ENCODE peak calls at places on chromosomes 5 and 9, in six cellular contexts. R is WERI-Rb-1, T is transverse colon, X is psoas muscle, S is esophagus squamous epithelium, Q is stomach. C is an unnamed sample.

GRCh38 chr5:56987171-56987570 is 35.2 kb upstream of the MIER3 start:
- DNase-seq in R (no peak), T (no peak), X (no peak), S (no peak), Q (no peak), C (no peak)

GRCh38 chr9:124038239-124038638 is 26.7 kb downstream of the LHX2 start:
- DNase-seq in R (no peak), T (no peak), X (no peak), S (no peak), Q (no peak), C (no peak)

GRCh38 chr9:100428871-100429654 is 2.1 kb downstream of the MSANTD3 start:
- DNase-seq in R (no peak), T (no peak), X (no peak), S (no peak), Q (no peak), C (no peak)

GRCh38 chr5:123610665-123611406 is 98.9 kb downstream of the CSNK1G3 start:
- DNase-seq in R (no peak), T (no peak), X (no peak), S (no peak), Q (no peak), C (no peak)

GRCh38 chr9:100394819-100395218 is 32.1 kb upstream of the MSANTD3 start:
- DNase-seq in R (no peak), T (no peak), X (no peak), S (no peak), Q (no peak), C (no peak)

GRCh38 chr5:60507687-60508086 is 192.3 kb downstream of the DEPDC1B start:
- DNase-seq in R (no peak), T (no peak), X (no peak), S (no peak), Q (no peak), C (no peak)

GRCh38 chr5:134223406-134224251 is 2.2 kb downstream of the PPP2CA start:
- DNase-seq in R (no peak), T (no peak), X (no peak), S (no peak), Q (no peak), C (no peak)

GRCh38 chr9:116000748-116001329 is 152.8 kb upstream of the PAPPA start:
- DNase-seq in R (peak; percentile 62), T (peak; percentile 8), X (no peak), S (no peak), Q (peak; percentile 26), C (peak; percentile 70)

GRCh38 chr9:88462191-88462590 is 72.8 kb upstream of the NXNL2 start:
- DNase-seq in R (no peak), T (no peak), X (no peak), S (no peak), Q (no peak), C (no peak)

GRCh38 chr9:38431101-38431500 is 6.8 kb upstream of the IGFBPL1 start:
- DNase-seq in R (no peak), T (no peak), X (no peak), S (no peak), Q (no peak), C (no peak)

GRCh38 chr9:22683393-22684075 is 236.9 kb downstream of the DMRTA1 start:
- DNase-seq in R (no peak), T (no peak), X (no peak), S (no peak), Q (no peak), C (no peak)

GRCh38 chr5:30918171-30918570 is 275.3 kb upstream of the CDH6 start:
- DNase-seq in R (no peak), T (no peak), X (no peak), S (no peak), Q (no peak), C (no peak)

GRCh38 chr9:104287255-104287872 is 193.3 kb downstream of the SMC2 start:
- DNase-seq in R (no peak), T (no peak), X (no peak), S (no peak), Q (no peak), C (no peak)

DNA sequence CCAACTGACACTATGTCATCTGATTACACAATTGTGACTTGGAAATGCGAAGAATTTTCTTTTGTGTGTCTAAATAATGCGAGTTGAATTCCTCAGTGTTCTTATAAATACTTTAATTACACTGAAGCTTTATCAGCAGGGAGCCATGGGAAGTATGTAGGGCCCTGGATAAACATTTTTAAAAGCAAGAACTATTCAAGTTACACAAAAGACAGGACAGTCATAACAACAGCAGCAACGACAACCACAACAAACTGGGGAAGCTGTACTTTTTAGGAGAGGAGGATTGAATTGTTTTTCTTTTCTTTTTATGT is 250.3 kb upstream of the ZNF608 start:
- DNase-seq in R (no peak), T (no peak), X (no peak), S (no peak), Q (no peak), C (no peak)
- H3K27ac ChIP-seq in R (no peak overlapping the region), T (no peak overlapping the region), X (no peak overlapping the region), S (no peak overlapping the region), Q (no peak overlapping the region), C (peak overlapping the region; percentile 96)

GRCh38 chr5:140513124-140513523 is 34.3 kb upstream of the EIF4EBP3 start:
- DNase-seq in R (no peak), T (no peak), X (no peak), S (no peak), Q (no peak), C (no peak)
- H3K36me3 ChIP-seq in R (peaks cover 78% of the 10 kb centered on the region), T (no peaks in the 10 kb centered on the region), X (peaks cover 80% of the 10 kb centered on the region), S (peaks cover 20% of the 10 kb centered on the region), Q (peaks cover 78% of the 10 kb centered on the region), C (peaks cover 61% of the 10 kb centered on the region)

DNA sequence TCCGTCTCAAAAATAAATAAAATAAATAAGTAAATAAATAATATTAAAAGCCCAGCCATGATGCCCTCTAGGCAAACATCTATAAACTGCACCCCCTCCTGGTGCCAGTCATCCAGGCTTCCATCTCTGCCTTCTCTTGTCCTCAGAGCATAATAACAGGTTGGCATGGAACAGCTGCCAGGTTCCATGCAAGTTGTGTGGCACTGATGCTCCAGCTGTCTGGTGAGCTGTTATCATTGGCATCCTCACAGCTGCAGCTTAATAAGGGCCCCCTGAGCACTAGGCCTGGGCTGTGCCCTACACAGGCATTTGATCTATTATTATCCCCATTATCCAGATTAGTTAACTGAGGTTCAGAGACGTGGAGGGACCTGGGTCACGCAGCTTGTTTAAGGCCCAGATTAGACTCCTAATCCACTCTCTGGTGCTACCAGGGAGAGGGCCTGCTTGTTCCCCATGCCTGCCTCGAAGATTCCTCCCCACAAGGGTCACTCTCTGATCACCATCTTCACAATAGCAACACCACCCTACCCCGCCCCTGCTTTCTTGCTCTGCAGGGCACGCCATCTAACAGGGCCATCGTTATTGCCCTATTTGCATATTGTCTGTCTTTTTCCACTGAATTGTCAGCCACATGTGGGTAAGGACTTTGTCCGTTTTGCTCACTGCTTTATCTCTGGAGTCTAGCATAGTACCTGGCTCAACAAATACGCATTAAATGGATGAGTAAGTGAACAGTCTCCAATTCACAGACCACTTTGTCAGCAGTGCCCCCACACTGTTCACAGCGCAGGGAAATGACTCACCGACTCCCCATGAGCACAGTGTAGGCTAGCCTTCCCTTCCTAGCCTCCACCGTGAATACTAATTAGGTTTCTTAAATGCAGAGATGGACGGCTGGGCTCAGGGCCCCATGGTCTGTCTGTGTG is 1.5 kb upstream of the DNM1 start:
- DNase-seq in R (no peak), T (no peak), X (no peak), S (no peak), Q (no peak), C (no peak)
- TF ChIP-seq CTCF in R (no peak), T (no peak), X (no peak), S (no peak), Q (no peak), C (no peak)

DNA sequence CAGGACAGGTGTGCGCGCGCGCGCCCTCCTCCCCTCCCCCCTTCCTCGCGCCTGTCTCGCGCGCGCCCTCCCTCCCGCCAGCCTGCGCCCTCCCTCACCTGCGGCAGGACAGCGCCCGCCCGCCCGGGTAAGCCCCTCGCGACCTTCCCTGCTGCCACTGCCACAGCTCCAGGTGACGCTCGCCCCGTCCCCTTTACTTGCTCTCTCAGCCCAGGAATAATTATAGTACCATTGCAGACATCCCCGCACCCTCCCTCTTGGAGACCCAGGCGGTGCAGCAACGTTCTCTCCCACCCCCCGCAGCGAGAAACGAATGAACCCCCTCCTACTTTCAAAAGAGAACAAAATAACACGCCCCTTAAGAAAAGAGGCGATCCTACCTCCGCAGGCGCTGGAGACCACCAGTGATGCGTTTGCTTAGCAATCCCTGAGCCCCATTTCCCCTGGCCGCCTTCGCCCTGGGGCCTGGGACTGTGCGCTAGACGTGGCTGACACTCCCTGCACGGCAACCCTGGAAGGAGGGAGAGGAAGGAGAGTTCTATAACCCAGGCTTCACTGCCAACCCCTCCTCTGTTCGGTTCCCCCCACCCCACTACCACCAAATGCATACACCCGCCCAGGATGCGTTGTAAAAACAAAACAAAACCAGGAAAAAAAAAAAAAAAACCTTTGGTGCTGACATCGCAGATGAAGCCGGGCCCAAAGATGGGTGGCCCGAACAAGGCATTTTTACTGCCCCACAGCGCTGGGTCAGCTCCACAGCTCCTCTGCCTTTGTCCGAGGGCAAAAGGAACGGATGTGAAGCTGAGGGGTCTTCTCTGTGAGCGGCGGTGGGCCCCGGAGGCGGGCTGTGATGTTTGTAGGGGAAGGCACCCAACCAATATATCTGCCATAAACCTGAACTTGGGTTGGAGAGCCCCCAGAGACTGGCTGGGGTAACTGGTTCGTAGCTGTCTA is 5.5 kb upstream of the PURA start:
- DNase-seq in R (peak; percentile 91), T (peak; percentile 90), X (peak; percentile 44), S (no peak), Q (peak; percentile 41), C (peak; percentile 64)
- H3K27ac ChIP-seq in R (peak overlapping the region; percentile 97), T (peak overlapping the region; percentile 96), X (peak overlapping the region; percentile 99), S (peak overlapping the region; percentile 97), Q (peak overlapping the region; percentile 99), C (no peak overlapping the region)

GRCh38 chr9:33123632-33124031 is 43.5 kb downstream of the B4GALT1 start:
- DNase-seq in R (no peak), T (no peak), X (no peak), S (no peak), Q (no peak), C (no peak)
- H3K36me3 ChIP-seq in R (peaks cover 6% of the 10 kb centered on the region), T (no peaks in the 10 kb centered on the region), X (peaks cover 51% of the 10 kb centered on the region), S (peaks cover 6% of the 10 kb centered on the region), Q (peaks cover 88% of the 10 kb centered on the region), C (peaks cover 47% of the 10 kb centered on the region)

DNA sequence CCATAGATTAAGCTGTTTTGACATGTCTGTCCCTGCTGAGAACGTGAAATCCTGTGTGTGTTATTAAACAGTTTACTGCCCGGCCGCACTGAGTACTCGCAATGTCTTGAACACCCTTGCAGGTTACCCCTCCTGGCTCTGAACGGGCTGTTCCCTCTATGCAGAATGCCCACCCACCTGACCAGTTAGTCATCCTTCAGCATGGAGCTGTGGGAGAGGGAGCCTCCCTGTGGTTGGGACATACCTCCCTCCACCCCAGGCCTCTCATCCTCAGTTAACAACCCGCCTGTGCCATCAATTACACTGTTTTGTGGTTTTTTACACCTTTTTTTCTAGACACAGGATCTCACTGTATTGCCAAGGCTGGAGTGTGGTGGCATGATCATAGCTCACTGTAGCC is 26.0 kb downstream of the TJP2 start:
- DNase-seq in R (no peak), T (no peak), X (no peak), S (no peak), Q (no peak), C (peak; percentile 71)
- TF ChIP-seq CTCF in R (no peak), T (no peak), X (no peak), S (no peak), Q (no peak), C (peak; percentile 20)

C was measured in endodermal cell.